ENCODE peak calls at places on chromosomes 4 and X, in six cellular contexts. I is SJCRH30, P is GM23338, B is left ventricle myocardium inferior, V is NCI-H2081, J is ureter. N is an unnamed sample.
A peak's percentile ranks its signal among the peaks of the same experiment; 100 is the strongest.

GRCh38 chr4:84753318-84753972 is 170.5 kb downstream of the CDS1 start:
- DNase-seq in B (no peak), J (no peak), V (no peak), P (no peak), I (no peak), N (no peak)

GRCh38 chr4:77819409-77819835 is 254 bp upstream of the CNOT6L start:
- DNase-seq in P (peak; percentile 13), I (no peak), B (no peak), V (peak; percentile 16), J (no peak), N (peak; percentile 78)

GRCh38 chr4:41066049-41066448 is 148.3 kb downstream of the APBB2 start:
- DNase-seq in P (no peak), J (no peak), V (no peak), B (no peak), I (no peak), N (no peak)

GRCh38 chr4:26496207-26496783 is 6.0 kb upstream of the CCKAR start:
- DNase-seq in B (no peak), P (peak; percentile 24), V (no peak), I (no peak), J (no peak), N (no peak)

GRCh38 chr4:107069049-107069448 is 32.9 kb upstream of the DKK2 start:
- DNase-seq in J (no peak), P (no peak), I (no peak), B (no peak), V (no peak), N (no peak)

GRCh38 chr4:110869114-110869513 is 246.2 kb upstream of the PITX2 start:
- DNase-seq in V (no peak), J (no peak), B (no peak), I (no peak), P (no peak), N (no peak)

GRCh38 chrX:2696698-2697215 is 5.7 kb downstream of the CD99 start:
- DNase-seq in I (peak; percentile 23), V (no peak), B (no peak), P (no peak), J (no peak), N (peak; percentile 53)

GRCh38 chr4:22434895-22435294 is 81.0 kb downstream of the ADGRA3 start:
- DNase-seq in V (no peak), I (peak; percentile 19), B (no peak), P (peak; percentile 83), J (no peak), N (no peak)

GRCh38 chr4:21869978-21870745 is 78.4 kb downstream of the KCNIP4 start:
- DNase-seq in J (no peak), I (no peak), P (no peak), B (no peak), V (no peak), N (no peak)

GRCh38 chr4:110344165-110344564 is 131.8 kb upstream of the ENPEP start:
- DNase-seq in B (no peak), I (peak; percentile 74), P (peak; percentile 54), J (no peak), V (no peak), N (no peak)

GRCh38 chrX:65610040-65610439 is 57.4 kb upstream of the MSN start:
- DNase-seq in V (no peak), I (no peak), P (no peak), J (no peak), B (no peak), N (no peak)

GRCh38 chrX:135543924-135544323 is 23.5 kb downstream of the INTS6L start:
- DNase-seq in B (no peak), J (no peak), P (peak; percentile 73), V (no peak), I (peak; percentile 24), N (no peak)

GRCh38 chr4:187618701-187619278 is 376.8 kb upstream of the ZFP42 start:
- DNase-seq in P (no peak), I (peak; percentile 18), V (no peak), B (no peak), J (no peak), N (no peak)

GRCh38 chr4:13399257-13399656 is 84.9 kb downstream of the RAB28 start:
- DNase-seq in P (no peak), B (no peak), J (no peak), I (no peak), V (no peak), N (no peak)

N was measured in T-helper 22 cell.